ENCODE peak calls at places on chromosomes 11 and 22, in six cellular contexts. Z, M, X, N, Q and T are unnamed samples.

GRCh38 chr22:30234786-30235470 is 11.6 kb downstream of the LIF start:
- DNase-seq in X (no peak), Z (no peak), M (no peak), N (no peak), Q (no peak), T (no peak)

GRCh38 chr11:14075118-14075601 is 112.6 kb downstream of the SPON1 start:
- DNase-seq in Z (no peak), M (no peak), N (no peak), X (no peak), Q (no peak), T (no peak)

GRCh38 chr11:44269369-44270351 is 40.3 kb downstream of the ALX4 start:
- DNase-seq in N (no peak), Z (no peak), X (no peak), M (no peak), Q (no peak), T (no peak)

GRCh38 chr22:37030560-37031281 is 11.2 kb downstream of the MPST start:
- DNase-seq in N (no peak), Z (no peak), X (no peak), M (no peak), Q (no peak), T (no peak)

GRCh38 chr11:87463486-87464102 is 425.9 kb downstream of the TMEM135 start:
- DNase-seq in N (no peak), M (no peak), Z (no peak), X (no peak), Q (no peak), T (no peak)

GRCh38 chr11:33737362-33737821 is 1.2 kb upstream of the CD59 start:
- DNase-seq in X (no peak), Z (no peak), Q (no peak), N (no peak), M (no peak), T (no peak)

GRCh38 chr11:1389932-1390587 is at the start of gene BRSK2:
- DNase-seq in X (no peak), Z (no peak), M (no peak), Q (peak; percentile 49), N (no peak), T (no peak)

GRCh38 chr22:46060292-46061123 is 83.5 kb upstream of the WNT7B start:
- DNase-seq in N (no peak), M (no peak), Z (no peak), Q (no peak), X (no peak), T (no peak)

GRCh38 chr11:117634756-117635593 is 162.0 kb downstream of the DSCAML1 start:
- DNase-seq in N (no peak), Q (no peak), X (no peak), M (no peak), Z (no peak), T (no peak)

GRCh38 chr22:43169310-43170130 is 17.4 kb downstream of the TTLL12 start:
- DNase-seq in Q (no peak), X (no peak), Z (no peak), M (no peak), N (no peak), T (no peak)

GRCh38 chr11:72041364-72042058 is 38.8 kb downstream of the NUMA1 start:
- DNase-seq in N (peak; percentile 76), Z (peak; percentile 64), M (peak; percentile 70), Q (peak; percentile 88), X (no peak), T (peak; percentile 55)

GRCh38 chr11:72042059-72042425 is 38.3 kb downstream of the NUMA1 start:
- DNase-seq in N (no peak), M (no peak), X (no peak), Z (no peak), Q (no peak), T (no peak)

GRCh38 chr11:72039108-72039850 is 40.6 kb downstream of the IL18BP start:
- DNase-seq in Z (no peak), X (no peak), N (peak; percentile 26), Q (no peak), M (peak; percentile 83), T (no peak)

GRCh38 chr11:72038491-72038890 is 39.8 kb downstream of the IL18BP start:
- DNase-seq in M (peak; percentile 61), X (no peak), N (peak; percentile 64), Z (peak; percentile 71), Q (no peak), T (no peak)

GRCh38 chr11:72040497-72041363 is 39.6 kb downstream of the NUMA1 start:
- DNase-seq in Z (peak; percentile 96), Q (peak; percentile 97), M (peak; percentile 95), N (peak; percentile 96), X (no peak), T (peak; percentile 63)
- TF ChIP-seq POLR2A in Z (peak; percentile 38), Q (no peak), M (peak; percentile 52), N (no peak), X (no peak), T (no peak)

GRCh38 chr22:42069801-42070516 is 653 bp downstream of the NAGA start:
- DNase-seq in X (peak; percentile 38), M (no peak), Q (no peak), Z (no peak), N (no peak), T (no peak)

GRCh38 chr22:42073568-42074152 is 388 bp upstream of the PHETA2 start:
- DNase-seq in Z (no peak), X (no peak), Q (no peak), M (no peak), N (no peak), T (no peak)

GRCh38 chr22:42068351-42068730 is 2.3 kb downstream of the NAGA start:
- DNase-seq in X (no peak), Z (no peak), M (no peak), Q (no peak), N (no peak), T (no peak)

GRCh38 chr22:42072606-42073330 is 1.3 kb upstream of the PHETA2 start:
- DNase-seq in N (no peak), Q (no peak), X (no peak), Z (no peak), M (no peak), T (no peak)

DNA sequence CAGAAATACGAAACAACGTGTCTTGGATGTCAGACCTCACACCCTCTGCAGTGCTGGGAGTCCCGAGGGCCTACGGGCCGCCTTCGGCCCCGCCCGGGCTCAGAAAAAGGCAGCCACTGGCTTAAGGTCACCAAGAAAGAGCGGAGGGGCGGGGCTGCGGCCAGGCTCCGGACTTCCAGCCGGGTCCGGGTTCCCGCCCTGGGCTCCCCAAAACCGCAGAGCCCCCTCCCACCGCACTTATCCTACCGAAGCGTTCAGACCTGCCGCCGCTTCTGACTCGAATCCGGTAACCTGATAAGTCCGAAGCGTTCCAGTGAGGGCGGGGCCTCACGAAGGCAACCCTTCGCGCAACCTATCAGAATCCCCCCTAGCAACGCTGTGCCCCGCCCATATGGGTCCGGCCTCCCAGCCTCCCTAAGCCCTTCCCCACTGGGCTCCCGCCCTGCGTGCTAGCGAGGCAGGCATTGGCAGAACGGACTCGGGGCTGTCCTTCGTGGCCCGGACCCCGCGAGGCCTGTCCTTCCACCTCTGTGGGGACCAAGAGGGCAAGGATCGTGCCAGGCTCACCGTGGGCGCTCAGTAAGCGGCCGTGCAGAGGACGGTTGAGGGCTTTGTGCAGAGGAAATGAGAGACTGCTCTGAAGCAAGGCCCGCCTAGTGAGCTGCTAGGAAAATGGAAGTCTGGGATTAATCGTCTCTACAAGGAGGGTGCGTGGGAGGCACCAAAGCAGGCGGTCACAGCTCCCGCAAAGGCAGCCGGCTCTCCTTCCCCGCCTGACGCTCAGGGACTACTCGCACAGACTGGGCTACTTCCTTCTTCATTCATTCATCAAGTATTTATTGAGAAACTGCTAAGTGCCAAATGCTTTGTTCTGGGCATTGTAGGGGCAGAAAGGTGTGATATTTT is at the start of gene NAGA:
- DNase-seq in M (peak; percentile 97), Z (peak; percentile 93), X (peak; percentile 96), Q (peak; percentile 99), N (peak; percentile 93), T (peak; percentile 90)
- TF ChIP-seq POLR2A in M (peak; percentile 90), Z (peak; percentile 89), X (no peak), Q (no peak), N (peak; percentile 44), T (peak; percentile 59)

DNA sequence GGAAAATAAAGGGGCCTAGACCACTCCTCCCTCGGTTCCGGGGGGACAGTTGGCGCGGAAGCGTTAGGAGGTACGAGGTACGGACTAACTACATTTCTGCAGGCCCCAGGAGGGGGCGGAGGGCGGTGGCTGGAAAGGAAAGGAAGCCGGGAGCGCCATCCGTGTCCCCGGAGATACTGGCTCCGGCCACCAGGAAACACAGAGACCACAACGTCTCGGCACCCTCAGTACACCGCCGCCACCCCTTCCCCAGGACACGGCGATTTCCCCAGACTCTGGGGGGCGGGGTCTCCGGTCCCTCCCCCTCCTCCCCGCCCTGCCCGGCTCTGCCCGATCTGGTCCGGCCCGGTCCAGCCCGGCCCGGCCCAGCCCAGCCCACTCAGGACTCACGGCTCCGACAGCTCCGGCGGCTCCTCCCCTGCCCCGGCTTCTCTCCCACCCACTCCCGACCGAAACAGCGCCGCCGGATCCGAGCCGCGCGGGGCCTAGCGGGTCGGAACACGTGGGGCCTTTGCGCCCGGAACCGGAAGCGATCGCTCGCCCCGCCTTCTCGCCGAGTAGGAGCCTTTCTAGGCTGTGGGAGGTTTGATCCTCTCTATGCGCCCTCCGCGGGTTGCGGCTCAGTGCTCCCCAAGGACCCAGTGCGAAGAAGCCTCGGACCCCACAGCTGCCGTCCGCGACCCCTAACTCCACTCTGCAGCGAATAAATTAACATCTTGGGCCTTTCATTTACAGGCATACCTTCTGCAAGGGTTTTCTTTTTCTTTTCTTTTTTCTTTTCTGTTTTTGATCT is at the start of gene ZNF202:
- DNase-seq in N (peak; percentile 90), Q (peak; percentile 96), X (peak; percentile 74), Z (peak; percentile 82), M (peak; percentile 93), T (peak; percentile 46)
- TF ChIP-seq POLR2A in N (peak; percentile 26), Q (no peak), X (peak; percentile 77), Z (no peak), M (peak; percentile 64), T (peak; percentile 21)

DNA sequence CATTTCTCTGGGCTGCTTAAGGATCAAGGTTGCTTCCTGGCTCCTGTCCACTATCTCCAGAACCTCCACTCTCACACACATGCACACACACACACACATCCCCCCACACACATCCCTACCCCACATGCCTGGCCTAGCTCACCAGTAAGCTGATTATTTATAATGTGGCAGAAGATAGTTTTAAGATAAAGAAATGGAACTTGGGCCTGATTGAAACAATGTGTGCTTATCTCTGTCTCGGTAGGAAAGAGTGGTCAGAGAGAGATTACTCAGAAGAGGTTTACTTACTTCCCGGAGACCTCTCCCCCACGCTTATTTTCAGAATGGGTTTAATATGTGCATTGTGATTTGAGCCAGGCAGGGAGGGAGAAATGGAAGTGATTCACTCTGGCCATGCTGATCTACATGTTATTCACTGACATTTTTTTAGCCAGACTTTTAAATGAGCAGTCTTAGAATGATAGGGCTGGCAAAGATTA is 422.4 kb downstream of the TENM4 start:
- DNase-seq in X (no peak), M (no peak), Z (no peak), Q (no peak), N (no peak), T (peak; percentile 29)
- TF ChIP-seq POLR2A in X (no peak), M (no peak), Z (no peak), Q (no peak), N (no peak), T (no peak)

GRCh38 chr22:27137809-27138400 is 480.5 kb downstream of the MIAT start:
- DNase-seq in N (no peak), M (no peak), Q (no peak), Z (no peak), X (no peak), T (no peak)
- TF ChIP-seq POLR2A in N (no peak), M (no peak), Q (no peak), Z (no peak), X (no peak), T (no peak)

GRCh38 chr22:41092847-41093371 is 517 bp downstream of the EP300 start:
- DNase-seq in Q (no peak), N (no peak), X (no peak), M (peak; percentile 47), Z (peak; percentile 23), T (peak; percentile 30)
- TF ChIP-seq POLR2A in Q (no peak), N (no peak), X (peak; percentile 8), M (no peak), Z (no peak), T (no peak)